ENCODE peak calls at places on chromosomes 3 and 15, in eight cellular contexts. X is H1, Z is endothelial cell of umbilical vein, N is ovary, C is IMR-90, A is uterus, D is adrenal gland, V is prostate gland. Q is an unnamed sample.

GRCh38 chr3:83500422-83500821 is 1458.4 kb upstream of the CADM2 start:
- DNase-seq in N (no peak), V (no peak), D (no peak), C (no peak), Z (no peak), X (no peak), A (no peak), Q (no peak)

GRCh38 chr15:75840659-75841058 is 2.6 kb upstream of the UBE2Q2 start:
- DNase-seq in C (peak; percentile 75), D (peak; percentile 55), N (no peak), V (no peak), X (no peak), A (peak; percentile 22), Z (peak; percentile 74), Q (no peak)

GRCh38 chr15:88648357-88649214 is 9.8 kb downstream of the ISG20 start:
- DNase-seq in Z (no peak), A (no peak), C (peak; percentile 46), V (no peak), N (no peak), D (peak; percentile 58), X (no peak), Q (no peak)

GRCh38 chr3:26087751-26088150 is 297.9 kb downstream of the OXSM start:
- DNase-seq in C (no peak), X (no peak), A (no peak), V (no peak), Z (no peak), N (no peak), D (no peak), Q (no peak)

GRCh38 chr3:24641628-24642027 is 147.0 kb upstream of the THRB start:
- DNase-seq in X (no peak), N (no peak), Z (peak; percentile 7), V (no peak), D (no peak), A (no peak), C (no peak), Q (no peak)

GRCh38 chr15:80531388-80532184 is 127.4 kb downstream of the ARNT2 start:
- DNase-seq in D (no peak), C (no peak), Z (no peak), N (peak; percentile 37), V (no peak), A (no peak), X (no peak), Q (no peak)

GRCh38 chr3:109339714-109340648 is 2.6 kb upstream of the DPPA4 start:
- DNase-seq in Z (no peak), V (no peak), X (no peak), A (no peak), N (no peak), D (no peak), C (no peak), Q (no peak)

GRCh38 chr15:93068581-93069199 is 20.3 kb downstream of the RGMA start:
- DNase-seq in V (no peak), C (no peak), Z (no peak), D (no peak), N (no peak), X (no peak), A (no peak), Q (no peak)

GRCh38 chr15:40744810-40745152 is 10.3 kb downstream of the RMDN3 start:
- DNase-seq in N (no peak), C (no peak), A (no peak), X (no peak), V (no peak), D (no peak), Z (no peak), Q (no peak)

GRCh38 chr3:13009132-13009945 is 63.9 kb downstream of the IQSEC1 start:
- DNase-seq in X (no peak), Z (peak; percentile 8), V (no peak), A (no peak), D (peak; percentile 72), N (no peak), C (no peak), Q (no peak)

GRCh38 chr3:134621824-134622223 is 29.0 kb downstream of the KY start:
- DNase-seq in C (peak; percentile 52), V (no peak), Z (no peak), N (no peak), A (no peak), D (no peak), X (no peak), Q (no peak)

GRCh38 chr3:38203690-38204089 is 38.4 kb downstream of the OXSR1 start:
- DNase-seq in V (no peak), A (no peak), C (no peak), X (no peak), Z (no peak), D (no peak), N (no peak), Q (no peak)

GRCh38 chr15:90482124-90483011 is 47.4 kb upstream of the CRTC3 start:
- DNase-seq in V (peak; percentile 27), N (peak; percentile 56), A (peak; percentile 40), D (peak; percentile 74), X (no peak), C (peak; percentile 66), Z (peak; percentile 78), Q (no peak)

GRCh38 chr15:57909388-57909787 is 156.1 kb downstream of the ALDH1A2 start:
- DNase-seq in V (no peak), D (no peak), C (no peak), X (no peak), Z (peak; percentile 33), N (no peak), A (no peak), Q (no peak)

GRCh38 chr3:105334138-105334882 is 32.4 kb upstream of the ALCAM start:
- DNase-seq in N (no peak), X (no peak), A (no peak), C (peak; percentile 72), V (no peak), D (no peak), Z (no peak), Q (no peak)

GRCh38 chr3:131233900-131234667 is 147.5 kb upstream of the NUDT16 start:
- DNase-seq in A (no peak), Z (no peak), C (no peak), V (no peak), X (no peak), N (no peak), D (no peak), Q (no peak)

DNA sequence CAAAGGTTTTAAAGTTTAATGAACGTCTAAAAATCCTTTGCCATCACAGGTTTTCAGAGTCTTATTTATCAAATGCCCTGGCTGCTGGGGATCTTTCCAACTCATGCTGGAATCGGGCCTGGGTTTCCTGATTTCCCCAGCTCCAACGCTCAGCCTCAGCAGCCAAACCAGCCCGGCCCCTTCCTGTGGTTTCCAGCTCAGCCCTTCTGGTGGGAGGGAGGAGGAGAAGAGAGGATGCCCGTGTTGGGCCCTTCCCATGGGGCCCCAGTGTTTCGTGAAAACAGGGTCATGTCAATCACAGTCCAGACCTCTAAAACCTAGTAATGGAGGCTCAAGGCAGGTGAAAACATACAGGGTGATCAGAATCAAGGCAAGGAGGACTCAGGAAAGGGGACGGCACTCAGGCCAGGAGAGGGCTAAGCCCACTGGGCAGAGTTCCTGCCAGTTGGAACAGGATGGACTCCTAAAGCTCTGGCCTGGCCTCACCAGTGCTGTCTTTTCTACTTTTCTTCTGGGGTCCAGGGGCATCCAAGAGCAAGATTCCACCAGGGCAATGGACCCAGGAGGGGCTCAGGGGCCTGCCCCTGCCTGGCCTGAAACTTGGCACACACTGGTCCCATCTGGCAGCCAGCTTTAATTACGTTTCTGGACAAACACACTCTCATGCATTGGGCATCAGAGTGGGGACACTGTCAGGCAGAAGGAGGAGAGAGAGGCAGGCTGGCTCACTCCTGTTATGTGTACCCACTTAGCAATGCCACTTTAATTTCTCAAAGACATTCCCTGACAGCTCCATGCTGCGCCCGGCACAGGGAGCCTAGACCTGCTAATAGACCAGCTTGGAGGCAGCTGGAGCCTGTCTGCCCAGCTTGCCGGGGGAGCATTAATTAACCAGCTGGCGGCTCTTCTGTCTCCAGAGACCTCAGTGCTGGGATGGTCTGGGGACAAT is 194.6 kb downstream of the FAM43A start:
- DNase-seq in C (peak; percentile 47), D (peak; percentile 26), Z (peak; percentile 80), X (no peak), V (peak; percentile 60), A (peak; percentile 44), N (peak; percentile 45), Q (no peak)
- H3K36me3 ChIP-seq in C (no peaks in the 10 kb centered on the region), D (no peaks in the 10 kb centered on the region), Z (no peaks in the 10 kb centered on the region), X (no peaks in the 10 kb centered on the region), V (no peaks in the 10 kb centered on the region), A (no peaks in the 10 kb centered on the region), N (no peaks in the 10 kb centered on the region), Q (no peaks in the 10 kb centered on the region)

DNA sequence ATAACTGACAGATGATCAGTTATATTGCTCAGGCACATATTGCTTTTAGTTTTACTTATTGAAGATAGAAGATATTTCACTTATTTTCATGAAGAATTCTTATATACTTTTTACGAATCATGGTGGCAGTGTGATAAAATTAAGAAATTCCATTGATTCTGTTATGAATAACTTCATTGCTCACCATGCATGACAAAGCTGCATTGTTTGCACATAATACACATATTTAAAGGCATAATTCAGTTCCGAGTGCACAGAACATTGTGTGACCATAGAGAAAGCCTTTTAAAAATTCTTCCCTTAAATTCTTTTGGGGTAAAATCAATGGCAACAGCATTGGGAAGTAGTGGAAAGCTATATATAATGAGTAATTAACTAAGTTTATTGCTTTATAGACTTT is 82.5 kb upstream of the NAALADL2 start:
- DNase-seq in X (no peak), Z (no peak), D (no peak), A (no peak), C (no peak), N (no peak), V (no peak), Q (no peak)
- TF ChIP-seq POLR2A in X (no peak), Z (no peak), D (no peak), A (no peak), C (no peak), N (no peak), V (no peak), Q (no peak)

DNA sequence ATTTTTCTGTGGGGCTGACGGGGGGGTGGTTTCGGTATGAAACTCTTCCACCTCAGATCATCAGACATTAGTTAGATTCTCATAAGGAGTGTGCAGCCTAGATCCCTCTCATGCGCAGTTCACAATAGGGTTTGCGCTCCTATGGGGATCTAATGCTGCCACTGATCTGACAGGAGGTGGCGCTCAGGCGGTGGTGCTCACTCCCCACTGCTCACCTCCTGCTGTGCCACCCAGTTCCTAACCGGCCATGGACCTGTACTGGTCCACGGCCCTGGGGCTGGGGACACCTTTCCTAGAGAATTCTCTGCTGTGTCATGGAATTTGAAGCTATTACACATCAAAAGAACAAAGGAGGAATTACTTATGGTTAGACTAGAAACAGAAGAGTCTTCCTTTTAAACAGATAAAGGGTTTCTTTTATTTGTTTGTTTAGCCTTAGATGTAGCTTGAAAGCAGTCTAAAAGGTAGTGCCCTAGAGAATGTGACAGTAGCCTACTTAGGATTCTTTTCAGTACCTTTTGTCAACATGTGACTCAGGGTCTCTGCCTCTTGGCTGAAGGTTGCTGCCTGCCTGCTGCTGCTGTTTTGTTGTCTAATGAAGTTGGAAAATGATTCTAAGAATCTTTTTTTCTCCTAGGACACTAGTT is 50.2 kb downstream of the PAK2 start:
- DNase-seq in C (no peak), X (no peak), D (no peak), A (no peak), Z (no peak), N (no peak), V (no peak), Q (no peak)
- H3K36me3 ChIP-seq in C (peaks cover 8% of the 10 kb centered on the region), X (no peaks in the 10 kb centered on the region), D (no peaks in the 10 kb centered on the region), A (no peaks in the 10 kb centered on the region), Z (peaks cover 5% of the 10 kb centered on the region), N (no peaks in the 10 kb centered on the region), V (no peaks in the 10 kb centered on the region), Q (no peaks in the 10 kb centered on the region)

DNA sequence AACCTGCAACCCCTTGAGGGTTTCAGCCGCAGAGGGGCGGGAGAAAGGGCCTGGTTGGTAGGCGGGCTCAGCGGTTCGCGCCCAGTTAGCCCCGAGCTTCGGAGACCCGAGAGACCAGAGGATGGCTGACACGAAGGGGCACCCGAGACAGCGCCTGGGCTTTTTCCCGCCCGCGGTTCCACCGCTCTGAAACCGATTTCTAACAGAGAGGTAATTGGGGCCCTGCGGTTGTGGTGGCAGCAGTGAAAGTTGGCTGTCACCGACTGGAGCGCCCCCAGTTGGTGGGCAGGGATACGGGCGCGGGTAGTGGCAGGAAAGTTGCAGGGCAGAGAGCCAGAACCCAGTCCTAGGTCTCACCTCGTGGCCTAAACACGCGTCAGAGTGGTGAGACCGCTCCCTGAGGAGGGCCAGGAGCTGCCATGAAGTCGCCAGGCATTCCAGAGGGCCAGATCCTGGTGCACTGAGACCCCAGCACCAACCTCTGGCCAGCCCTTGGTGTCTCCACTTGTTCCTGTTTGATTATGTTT is 590 bp upstream of the ELL3 start:
- DNase-seq in Z (peak; percentile 87), C (peak; percentile 55), D (peak; percentile 87), X (no peak), V (peak; percentile 71), N (peak; percentile 80), A (peak; percentile 74), Q (peak; percentile 57)
- TF ChIP-seq POLR2A in Z (no peak), C (no peak), D (no peak), X (no peak), V (peak; percentile 37), N (peak; percentile 9), A (no peak), Q (peak; percentile 26)